ENCODE peak calls at places on chromosomes 13 and 19, in nine cellular contexts. R is heart left ventricle, D is GM10248, A is AG09319, Z is AG10803, E is ovary, W is astrocyte of the spinal cord, B is IMR-90, Q is Calu3. U is an unnamed sample.

GRCh38 chr19:46722421-46723022 is 5.6 kb upstream of the PRKD2 start:
- DNase-seq in R (no peak), D (no peak), A (no peak), Z (no peak), E (no peak), W (no peak), B (no peak), Q (no peak), U (no peak)

GRCh38 chr19:7063339-7063738 is 4.9 kb upstream of the MBD3L3 start:
- DNase-seq in R (no peak), D (no peak), A (no peak), Z (no peak), E (no peak), W (no peak), B (no peak), Q (no peak), U (no peak)

GRCh38 chr13:45941261-45941660 is 89.7 kb upstream of the SIAH3 start:
- DNase-seq in R (no peak), D (no peak), A (no peak), Z (no peak), E (no peak), W (no peak), B (no peak), Q (no peak), U (no peak)

GRCh38 chr19:35657904-35658700 is 8.2 kb upstream of the UPK1A start:
- DNase-seq in R (no peak), D (no peak), A (no peak), Z (no peak), E (no peak), W (peak), B (no peak), Q (no peak), U (no peak)

GRCh38 chr19:49802836-49803528 is 10.1 kb downstream of the FUZ start:
- DNase-seq in R (no peak), D (no peak), A (no peak), Z (no peak), E (peak), W (no peak), B (no peak), Q (no peak), U (no peak)

GRCh38 chr19:15622991-15623390 is 8.0 kb downstream of the CYP4F8 start:
- DNase-seq in R (no peak), D (no peak), A (no peak), Z (no peak), E (no peak), W (no peak), B (no peak), Q (peak), U (no peak)

GRCh38 chr19:54955356-54955755 is 8.0 kb upstream of the NLRP7 start:
- DNase-seq in R (no peak), D (no peak), A (no peak), Z (no peak), E (no peak), W (peak), B (no peak), Q (no peak), U (no peak)

GRCh38 chr13:98927954-98928927 is 49.6 kb downstream of the DOCK9 start:
- DNase-seq in R (peak), D (no peak), A (peak), Z (peak), E (no peak), W (peak), B (peak), Q (no peak), U (no peak)

GRCh38 chr13:73720216-73720840 is 413.9 kb downstream of the KLF12 start:
- DNase-seq in R (no peak), D (no peak), A (no peak), Z (no peak), E (no peak), W (no peak), B (peak), Q (no peak), U (no peak)

GRCh38 chr19:51441410-51442390 is 16.6 kb downstream of the SIGLEC8 start:
- DNase-seq in R (no peak), D (peak), A (no peak), Z (no peak), E (no peak), W (no peak), B (no peak), Q (peak), U (no peak)

GRCh38 chr13:69319659-69320058 is 788.0 kb upstream of the ATXN8OS start:
- DNase-seq in R (no peak), D (no peak), A (no peak), Z (no peak), E (no peak), W (peak), B (no peak), Q (no peak), U (no peak)

GRCh38 chr13:64801768-64802167 is 2428.4 kb downstream of the PCDH9 start:
- DNase-seq in R (no peak), D (no peak), A (no peak), Z (no peak), E (no peak), W (no peak), B (no peak), Q (no peak), U (no peak)

GRCh38 chr13:87274209-87274819 is 396.9 kb upstream of the SLITRK5 start:
- DNase-seq in R (no peak), D (peak), A (peak), Z (peak), E (no peak), W (peak), B (peak), Q (peak), U (peak)
- TF ChIP-seq CTCF in R (peak), D (peak), A (peak), Z (peak), E (no peak), W (peak), B (peak), Q (no peak), U (peak)

DNA sequence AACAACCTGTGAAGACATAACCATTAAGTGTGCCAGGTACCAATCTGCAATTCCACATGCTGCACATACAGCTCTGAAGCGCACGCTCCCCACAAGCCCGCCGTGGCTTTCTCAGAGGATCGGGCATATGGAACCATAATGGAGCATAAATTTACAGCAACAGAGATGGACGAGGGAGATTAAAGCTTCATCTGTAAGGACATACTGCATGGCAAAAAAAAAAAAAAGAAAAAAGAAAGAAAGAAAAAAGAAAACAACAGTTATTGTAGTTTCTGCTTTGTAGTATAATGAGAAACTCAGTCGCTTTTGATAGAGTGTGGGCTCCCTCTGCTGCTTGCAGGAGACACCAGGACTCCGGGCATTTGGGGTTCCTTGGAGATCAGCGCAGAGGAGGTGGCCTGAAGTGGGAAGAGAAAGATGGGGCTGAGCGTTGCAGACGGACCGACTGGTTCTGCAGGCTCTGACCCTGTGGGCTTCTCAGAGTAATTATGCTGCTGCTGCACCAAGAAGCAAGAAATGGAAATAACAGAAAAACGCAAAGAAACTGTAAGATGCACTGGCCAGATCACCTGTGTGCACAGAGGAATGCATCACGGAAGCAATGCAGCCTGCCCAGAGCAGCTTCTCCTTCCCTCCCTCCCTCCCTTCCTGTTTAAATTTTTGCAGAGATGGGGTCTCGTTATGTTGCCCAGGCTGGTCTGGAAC is 10.8 kb upstream of the PDCD5 start:
- DNase-seq in R (peak), D (peak), A (peak), Z (peak), E (peak), W (peak), B (peak), Q (peak), U (peak)
- TF ChIP-seq CTCF in R (peak), D (peak), A (peak), Z (peak), E (peak), W (peak), B (peak), Q (peak), U (peak)

DNA sequence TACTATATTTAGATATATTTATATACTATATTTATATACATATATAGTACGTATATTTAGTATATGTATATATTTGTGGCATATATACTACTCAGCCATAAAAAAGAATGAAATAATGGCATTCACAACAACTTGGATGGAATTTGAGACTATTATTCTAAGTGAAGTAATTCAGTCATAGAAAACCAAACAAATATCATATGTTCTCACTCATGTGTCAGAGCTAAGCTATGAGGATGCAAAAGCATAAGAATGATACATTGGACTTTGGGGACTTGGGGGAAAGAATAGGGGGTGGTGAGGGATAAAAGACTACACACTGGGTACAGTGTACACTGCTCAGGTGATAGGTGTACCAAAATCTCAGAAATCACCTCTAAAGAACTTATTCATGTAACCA is 1015.7 kb downstream of the EFNB2 start:
- DNase-seq in R (no peak), D (no peak), A (no peak), Z (no peak), E (no peak), W (no peak), B (no peak), Q (no peak), U (no peak)
- TF ChIP-seq CTCF in R (no peak), D (no peak), A (no peak), Z (no peak), E (no peak), W (no peak), B (no peak), Q (no peak), U (no peak)

GRCh38 chr19:3059653-3060052 is 2.6 kb downstream of the TLE5 start:
- DNase-seq in R (no peak), D (no peak), A (no peak), Z (no peak), E (no peak), W (no peak), B (no peak), Q (no peak), U (no peak)

GRCh38 chr19:3060852-3061182 is 1.5 kb downstream of the TLE5 start:
- DNase-seq in R (no peak), D (no peak), A (no peak), Z (no peak), E (no peak), W (no peak), B (no peak), Q (no peak), U (no peak)

GRCh38 chr19:3061214-3062161 is 807 bp downstream of the TLE5 start:
- DNase-seq in R (peak), D (peak), A (no peak), Z (peak), E (peak), W (no peak), B (peak), Q (peak), U (no peak)

GRCh38 chr19:3064011-3064330 is 1.7 kb upstream of the TLE5 start:
- DNase-seq in R (no peak), D (no peak), A (no peak), Z (no peak), E (no peak), W (no peak), B (no peak), Q (no peak), U (no peak)

GRCh38 chr19:3062165-3063105 is at the start of gene TLE5:
- DNase-seq in R (peak), D (peak), A (no peak), Z (peak), E (peak), W (no peak), B (no peak), Q (peak), U (no peak)
- TF ChIP-seq CTCF in R (no peak), D (no peak), A (no peak), Z (no peak), E (no peak), W (no peak), B (no peak), Q (no peak), U (no peak)

GRCh38 chr13:86563308-86563707 is 764.1 kb upstream of the SLITRK6 start:
- DNase-seq in R (no peak), D (no peak), A (no peak), Z (peak), E (no peak), W (peak), B (peak), Q (no peak), U (no peak)

GRCh38 chr13:86569119-86569518 is 769.9 kb upstream of the SLITRK6 start:
- DNase-seq in R (no peak), D (no peak), A (no peak), Z (no peak), E (no peak), W (peak), B (peak), Q (no peak), U (no peak)

GRCh38 chr13:86569974-86570373 is 770.8 kb upstream of the SLITRK6 start:
- DNase-seq in R (no peak), D (no peak), A (no peak), Z (no peak), E (no peak), W (no peak), B (no peak), Q (no peak), U (no peak)

GRCh38 chr13:86562876-86563275 is 763.7 kb upstream of the SLITRK6 start:
- DNase-seq in R (no peak), D (no peak), A (no peak), Z (no peak), E (no peak), W (no peak), B (no peak), Q (no peak), U (no peak)

GRCh38 chr13:86567119-86567518 is 767.9 kb upstream of the SLITRK6 start:
- DNase-seq in R (no peak), D (no peak), A (no peak), Z (no peak), E (no peak), W (no peak), B (no peak), Q (no peak), U (no peak)
- TF ChIP-seq CTCF in R (no peak), D (peak), A (no peak), Z (peak), E (no peak), W (no peak), B (no peak), Q (no peak), U (peak)

GRCh38 chr13:33312150-33312908 is 26.8 kb upstream of the STARD13 start:
- DNase-seq in R (no peak), D (no peak), A (no peak), Z (peak), E (no peak), W (peak), B (peak), Q (no peak), U (no peak)
- TF ChIP-seq CTCF in R (peak), D (peak), A (peak), Z (peak), E (no peak), W (peak), B (peak), Q (no peak), U (no peak)